ENCODE peak calls at places on chromosomes 12 and 14, in seven cellular contexts. D is effector memory CD4-positive, alpha-beta T cell; E is heart right ventricle; R is tibial artery; M is Peyer's patch; H is ascending aorta; S is lower lobe of right lung. B is an unnamed sample.
A peak's percentile ranks its signal among the peaks of the same experiment; 100 is the strongest.

GRCh38 chr12:41368006-41368405 is 179.9 kb downstream of the PDZRN4 start:
- DNase-seq in D (no peak), E (no peak), R (no peak), M (no peak), H (no peak), S (no peak), B (no peak)

GRCh38 chr12:79531547-79531946 is 159.2 kb downstream of the PAWR start:
- DNase-seq in D (no peak), E (no peak), R (no peak), M (no peak), H (no peak), S (no peak), B (no peak)

GRCh38 chr14:50117456-50117855 is 1.1 kb upstream of the VCPKMT start:
- DNase-seq in D (no peak), E (no peak), R (no peak), M (no peak), H (no peak), S (no peak), B (no peak)

GRCh38 chr12:57772429-57773322 is at the start of gene EEF1AKMT3:
- DNase-seq in D (no peak), E (peak; percentile 66), R (peak; percentile 86), M (peak; percentile 81), H (no peak), S (peak; percentile 79), B (no peak)

GRCh38 chr12:15116073-15116472 is 105.1 kb downstream of the RERG start:
- DNase-seq in D (no peak), E (no peak), R (peak; percentile 65), M (no peak), H (no peak), S (no peak), B (no peak)

GRCh38 chr12:124650912-124651311 is 83.5 kb upstream of the NCOR2 start:
- DNase-seq in D (no peak), E (no peak), R (no peak), M (no peak), H (no peak), S (no peak), B (no peak)

GRCh38 chr14:102799684-102800562 is 22.7 kb downstream of the TRAF3 start:
- DNase-seq in D (no peak), E (no peak), R (no peak), M (no peak), H (no peak), S (no peak), B (no peak)

GRCh38 chr14:35628989-35629388 is 95.0 kb downstream of the INSM2 start:
- DNase-seq in D (no peak), E (no peak), R (no peak), M (no peak), H (no peak), S (no peak), B (no peak)

GRCh38 chr14:99163446-99163845 is 108.6 kb downstream of the BCL11B start:
- DNase-seq in D (no peak), E (no peak), R (no peak), M (no peak), H (no peak), S (no peak), B (no peak)

GRCh38 chr12:83317641-83318040 is 630.9 kb downstream of the TMTC2 start:
- DNase-seq in D (no peak), E (no peak), R (no peak), M (no peak), H (no peak), S (no peak), B (no peak)

GRCh38 chr14:89418452-89418851 is 1.4 kb upstream of the FOXN3 start:
- DNase-seq in D (no peak), E (no peak), R (no peak), M (no peak), H (no peak), S (no peak), B (peak; percentile 30)

GRCh38 chr12:62866451-62867082 is 68.4 kb downstream of the PPM1H start:
- DNase-seq in D (no peak), E (no peak), R (no peak), M (no peak), H (no peak), S (no peak), B (no peak)

GRCh38 chr12:94587266-94588241 is 62.8 kb downstream of the TMCC3 start:
- DNase-seq in D (no peak), E (peak; percentile 14), R (no peak), M (no peak), H (no peak), S (no peak), B (no peak)

GRCh38 chr12:70402597-70402996 is 36.5 kb downstream of the KCNMB4 start:
- DNase-seq in D (no peak), E (no peak), R (no peak), M (no peak), H (no peak), S (no peak), B (no peak)
- H3K4me3 ChIP-seq in D (no peak overlapping the region), E (no peak overlapping the region), R (no peak overlapping the region), M (no peak overlapping the region), H (no peak overlapping the region), S (no peak overlapping the region), B (no peak overlapping the region)

DNA sequence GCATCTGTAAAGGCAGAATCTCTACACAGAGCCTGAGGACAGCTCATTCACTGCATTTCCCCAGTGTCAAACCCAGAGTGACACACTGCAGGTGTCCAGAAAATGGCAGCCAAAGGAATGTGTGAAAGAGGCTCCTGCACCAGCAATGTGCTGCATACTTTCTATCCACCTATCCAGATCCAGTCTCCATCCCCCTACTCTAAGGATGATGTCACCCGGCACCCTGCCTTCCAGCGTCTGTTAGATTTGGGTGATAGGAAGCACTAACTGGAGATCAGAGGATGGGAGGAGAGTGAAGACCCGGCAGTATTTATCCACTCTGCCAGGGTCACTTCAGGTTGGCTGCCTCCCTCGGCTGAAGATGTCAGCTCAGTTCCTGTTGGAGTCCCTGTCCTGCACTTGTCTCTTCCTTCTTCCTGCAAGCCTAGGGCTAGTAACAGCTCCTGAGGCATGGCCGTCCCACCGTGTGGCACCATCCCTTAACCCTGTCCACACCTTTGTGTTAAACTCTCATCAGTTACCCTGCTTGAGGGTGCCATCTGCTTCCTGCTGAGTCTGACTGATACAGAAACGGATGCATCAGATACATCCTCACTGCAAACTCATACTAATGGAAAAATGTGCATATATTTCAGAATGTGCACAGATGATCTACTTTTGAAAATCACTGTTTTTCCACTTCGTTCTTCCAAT is 13.0 kb upstream of the GPR68 start:
- DNase-seq in D (no peak), E (no peak), R (no peak), M (no peak), H (no peak), S (no peak), B (peak; percentile 23)
- H3K27ac ChIP-seq in D (no peak overlapping the region), E (peak overlapping the region; percentile 52), R (no peak overlapping the region), M (peak overlapping the region; percentile 0), H (no peak overlapping the region), S (no peak overlapping the region), B (no peak overlapping the region)

DNA sequence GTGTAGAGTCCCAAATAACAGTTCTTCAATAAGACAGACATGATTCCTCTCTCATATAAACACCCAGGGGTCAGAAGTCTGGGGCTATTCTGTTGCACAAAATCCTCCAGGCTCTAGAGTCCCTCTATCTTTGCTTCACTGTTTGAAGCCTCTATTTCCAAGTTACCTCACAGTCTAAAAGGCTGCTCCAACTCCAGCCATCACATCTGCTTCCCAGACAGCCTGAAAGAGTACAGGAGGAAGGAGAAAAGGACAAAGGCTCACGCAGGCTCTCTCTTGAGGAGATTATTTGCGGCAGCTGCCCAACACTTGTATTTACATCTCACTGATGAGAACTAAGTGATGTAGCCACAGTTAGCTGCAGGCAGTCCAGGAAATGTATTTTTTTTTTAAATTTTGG is 6.4 kb downstream of the PAPLN start:
- DNase-seq in D (no peak), E (no peak), R (no peak), M (no peak), H (no peak), S (no peak), B (no peak)
- H3K4me1 ChIP-seq in D (peaks cover 5% of the 10 kb centered on the region), E (peaks cover 4% of the 10 kb centered on the region), R (peaks cover 33% of the 10 kb centered on the region), M (peaks cover 21% of the 10 kb centered on the region), H (peaks cover 10% of the 10 kb centered on the region), S (peaks cover 41% of the 10 kb centered on the region), B (peaks cover 4% of the 10 kb centered on the region)

GRCh38 chr14:91968280-91968679 is 20.8 kb upstream of the FBLN5 start:
- DNase-seq in D (peak; percentile 6), E (no peak), R (no peak), M (no peak), H (no peak), S (no peak), B (peak; percentile 15)

GRCh38 chr14:91964724-91965123 is 17.2 kb upstream of the FBLN5 start:
- DNase-seq in D (no peak), E (no peak), R (no peak), M (no peak), H (no peak), S (no peak), B (no peak)

GRCh38 chr14:91957876-91958313 is 10.4 kb upstream of the FBLN5 start:
- DNase-seq in D (no peak), E (no peak), R (no peak), M (no peak), H (no peak), S (no peak), B (no peak)

GRCh38 chr14:91961297-91962220 is 14.1 kb upstream of the FBLN5 start:
- DNase-seq in D (no peak), E (no peak), R (no peak), M (no peak), H (no peak), S (no peak), B (no peak)

GRCh38 chr14:91963465-91963864 is 16.0 kb upstream of the FBLN5 start:
- DNase-seq in D (no peak), E (no peak), R (no peak), M (no peak), H (no peak), S (no peak), B (no peak)
- H3K4me3 ChIP-seq in D (no peak overlapping the region), E (no peak overlapping the region), R (no peak overlapping the region), M (no peak overlapping the region), H (no peak overlapping the region), S (no peak overlapping the region), B (no peak overlapping the region)